ENCODE peak calls at places on chromosomes 16 and 17, in five cellular contexts. D, M, L, F and N are unnamed samples.

GRCh38 chr17:47618416-47618815 is 31.3 kb upstream of the KPNB1 start:
- DNase-seq in D (peak), M (peak), L (no peak), F (no peak), N (no peak)

GRCh38 chr16:17258848-17259713 is 211.7 kb downstream of the XYLT1 start:
- DNase-seq in D (no peak), M (peak), L (no peak), F (no peak), N (no peak)

GRCh38 chr16:57115504-57116182 is 23.3 kb downstream of the CPNE2 start:
- DNase-seq in D (peak), M (no peak), L (no peak), F (peak), N (peak)

GRCh38 chr16:1823821-1824220 is 2.8 kb downstream of the HAGH start:
- DNase-seq in D (peak), M (peak), L (no peak), F (peak), N (peak)

GRCh38 chr16:11322823-11323222 is 22.4 kb upstream of the RMI2 start:
- DNase-seq in D (no peak), M (no peak), L (no peak), F (no peak), N (no peak)

GRCh38 chr16:23389201-23389600 is 63.8 kb downstream of the COG7 start:
- DNase-seq in D (no peak), M (no peak), L (no peak), F (no peak), N (no peak)

GRCh38 chr17:41519501-41520224 is 973 bp upstream of the KRT15 start:
- DNase-seq in D (no peak), M (no peak), L (no peak), F (no peak), N (no peak)

GRCh38 chr17:64253470-64253869 is 9.6 kb downstream of the TEX2 start:
- DNase-seq in D (no peak), M (no peak), L (no peak), F (no peak), N (no peak)

GRCh38 chr17:42578282-42578869 is 847 bp upstream of the PSMC3IP start:
- DNase-seq in D (peak), M (peak), L (no peak), F (peak), N (peak)
- TF ChIP-seq CTCF in D (peak), M (peak), L (peak), F (peak), N (peak)

GRCh38 chr17:11274106-11274505 is 33.1 kb downstream of the SHISA6 start:
- DNase-seq in D (no peak), M (no peak), L (no peak), F (no peak), N (no peak)
- H3K4me3 ChIP-seq in D (no peak), M (no peak), L (no peak), F (no peak), N (no peak)

DNA sequence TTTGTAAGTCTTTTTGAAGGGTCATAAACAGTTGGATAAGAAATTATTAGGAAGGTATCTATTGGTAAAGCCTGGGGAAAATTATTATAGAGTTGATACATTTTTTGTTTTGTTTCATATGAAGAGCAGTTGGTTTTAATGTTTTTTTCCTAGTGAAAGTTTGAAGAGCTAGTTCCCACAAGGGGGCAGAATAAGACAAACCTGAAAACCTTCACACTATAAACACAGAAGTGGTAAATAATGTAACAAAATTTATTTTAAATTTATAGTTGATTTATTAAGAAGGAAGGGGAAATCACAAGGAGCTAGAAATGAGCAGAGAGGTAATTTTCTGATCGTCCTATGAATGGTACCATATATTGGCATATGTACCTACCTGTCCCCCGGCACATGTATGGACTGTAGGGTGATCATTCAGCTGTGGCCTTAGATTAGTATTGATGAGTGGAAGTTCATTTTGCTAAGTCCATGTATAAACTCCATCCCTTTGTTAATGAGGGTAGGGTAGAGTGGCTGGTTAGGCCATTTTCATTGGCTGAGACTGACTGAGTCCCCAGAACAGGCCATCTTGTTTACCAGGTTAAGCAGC is 116.3 kb downstream of the TANC2 start:
- DNase-seq in D (peak), M (peak), L (peak), F (peak), N (peak)
- TF ChIP-seq CTCF in D (peak), M (peak), L (peak), F (peak), N (peak)

DNA sequence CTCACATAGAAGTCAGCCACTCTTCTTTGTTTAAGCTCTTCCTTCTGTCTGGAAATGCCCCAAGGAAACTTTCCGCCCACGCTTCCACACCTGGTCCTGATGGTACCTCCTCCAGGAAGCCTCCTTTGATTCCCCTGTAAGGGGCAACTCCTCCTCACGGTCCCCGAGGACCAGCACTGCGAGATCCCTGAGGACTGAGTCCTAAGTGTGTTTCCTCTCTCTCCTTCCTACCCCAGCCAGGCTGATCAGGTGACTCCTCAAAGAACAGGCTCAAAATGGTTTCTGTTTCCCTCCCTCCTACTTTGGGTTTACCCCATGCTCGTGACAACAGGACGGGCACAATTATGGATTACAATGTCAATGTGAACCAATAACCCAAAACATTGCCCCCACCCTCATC is 63.0 kb upstream of the MED9 start:
- DNase-seq in D (no peak), M (no peak), L (no peak), F (no peak), N (no peak)
- H3K4me3 ChIP-seq in D (no peak), M (peak), L (peak), F (peak), N (peak)

DNA sequence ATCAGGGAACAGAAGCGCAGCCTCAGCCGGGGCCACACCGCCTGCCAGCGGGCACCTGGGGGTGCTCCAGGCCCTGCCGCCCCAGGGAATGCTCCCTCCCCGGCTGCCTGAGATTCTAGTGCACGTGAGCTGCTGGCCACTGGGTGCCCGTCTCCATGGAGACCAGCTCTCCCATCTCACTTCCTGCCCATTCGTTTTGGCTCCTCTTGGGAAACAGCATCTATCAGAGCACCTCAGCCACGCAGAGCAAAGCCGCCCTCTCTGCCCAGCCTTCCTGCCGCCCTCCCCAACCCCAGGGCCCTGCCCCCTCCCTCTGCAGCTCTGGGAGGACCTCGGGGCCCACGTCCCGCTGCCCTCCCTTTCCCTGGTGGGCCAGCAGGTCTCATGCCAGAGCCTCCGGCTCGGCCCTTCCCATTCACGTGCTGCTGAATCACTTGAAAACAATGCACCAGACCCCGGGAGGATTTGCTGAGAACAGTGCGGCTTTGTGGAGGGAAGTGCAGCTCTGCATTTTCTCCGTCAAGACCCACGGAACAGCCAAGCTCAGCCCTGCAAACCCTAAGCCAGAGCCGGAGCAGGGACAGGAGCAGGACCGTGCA is 19.4 kb downstream of the CEP295NL start:
- DNase-seq in D (peak), M (no peak), L (peak), F (peak), N (peak)
- TF ChIP-seq CTCF in D (no peak), M (no peak), L (no peak), F (no peak), N (no peak)

GRCh38 chr17:72481572-72481971 is 360.8 kb downstream of the SOX9 start:
- DNase-seq in D (no peak), M (no peak), L (no peak), F (no peak), N (no peak)
- H3K4me3 ChIP-seq in D (no peak), M (no peak), L (no peak), F (no peak), N (no peak)

DNA sequence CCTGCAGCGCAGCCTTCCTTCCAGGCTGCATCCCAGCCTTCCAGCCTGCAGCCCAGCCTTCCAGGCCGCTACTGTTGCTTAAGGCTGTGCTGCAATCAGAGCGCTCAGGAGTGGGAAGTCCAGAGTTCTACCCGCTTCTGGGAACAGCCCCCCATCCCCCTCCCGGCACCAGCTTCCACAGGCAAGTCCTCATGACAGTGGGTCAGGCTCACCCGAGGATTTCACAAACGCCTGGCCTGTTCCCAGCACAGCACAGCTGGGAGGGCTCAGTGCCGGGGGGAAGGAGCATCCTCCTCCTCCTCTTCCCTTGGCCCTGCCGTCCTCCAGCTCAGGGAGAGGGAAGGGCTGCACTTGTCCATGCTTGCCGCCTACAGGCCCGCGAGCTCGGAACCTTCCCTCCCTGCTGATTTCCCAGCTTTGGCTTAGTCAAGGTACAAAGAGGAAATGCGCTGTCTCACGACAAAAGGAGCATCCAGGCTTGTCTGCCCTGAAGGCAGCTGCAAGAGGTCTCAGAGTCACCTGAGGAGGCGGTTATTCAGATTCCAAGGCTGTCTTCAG is 8.3 kb downstream of the SOCS3 start:
- DNase-seq in D (peak), M (no peak), L (peak), F (peak), N (peak)
- TF ChIP-seq CTCF in D (peak), M (no peak), L (peak), F (peak), N (no peak)

GRCh38 chr16:27317738-27318398 is 4.1 kb downstream of the IL4R start:
- DNase-seq in D (peak), M (no peak), L (no peak), F (no peak), N (no peak)
- H3K4me3 ChIP-seq in D (peak), M (no peak), L (no peak), F (no peak), N (no peak)

DNA sequence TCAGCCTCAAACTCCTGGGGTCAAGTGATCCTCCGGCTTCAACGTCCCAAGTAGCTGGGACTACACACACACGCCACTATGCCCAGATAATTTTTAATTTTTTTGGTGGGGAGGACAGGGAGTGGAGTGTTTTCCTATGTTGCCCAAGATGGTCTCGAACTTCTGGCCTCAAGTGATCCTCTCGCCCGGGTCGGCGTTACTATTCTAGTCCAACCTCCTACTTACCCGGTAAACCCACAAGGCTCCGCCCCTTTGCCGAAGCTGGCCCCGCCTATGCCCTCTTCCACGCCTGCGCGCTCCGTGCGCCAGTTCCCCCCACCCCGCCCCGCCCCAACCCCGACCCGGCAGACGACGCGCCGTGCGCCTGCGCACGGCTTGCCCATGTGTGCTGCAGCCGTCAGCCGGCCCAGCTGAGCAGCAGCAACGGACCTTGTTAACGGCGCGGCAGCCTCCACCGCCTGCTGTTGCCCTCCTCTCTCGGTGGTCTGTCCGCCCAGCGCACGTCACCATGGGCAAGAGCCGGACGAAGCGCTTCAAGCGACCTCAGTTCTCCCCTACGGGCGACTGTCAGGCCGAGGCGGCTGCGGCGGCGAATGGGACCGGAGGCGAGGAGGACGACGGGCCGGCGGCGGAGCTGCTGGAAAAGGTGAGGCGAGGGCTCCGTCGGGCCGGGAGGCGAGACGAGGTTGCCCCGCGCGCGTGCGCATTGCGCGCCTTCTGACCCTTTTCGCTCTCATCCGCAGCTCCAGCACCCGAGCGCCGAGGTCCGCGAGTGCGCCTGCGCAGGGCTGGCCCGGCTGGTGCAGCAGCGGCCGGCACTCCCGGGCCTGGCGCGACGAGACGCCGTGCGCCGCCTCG is at the start of gene HEATR3:
- DNase-seq in D (peak), M (peak), L (peak), F (peak), N (peak)
- TF ChIP-seq CTCF in D (no peak), M (no peak), L (no peak), F (no peak), N (no peak)

GRCh38 chr17:80959330-80960036 is 32.2 kb upstream of the CHMP6 start:
- DNase-seq in D (peak), M (no peak), L (peak), F (peak), N (peak)
- H3K4me3 ChIP-seq in D (no peak), M (no peak), L (no peak), F (no peak), N (no peak)